ENCODE peak calls at places on chromosome 17, in nine cellular contexts. R is upper lobe of right lung; D is epithelial cell of prostate; Z is IMR-90; M is pancreas; J is ureter; T is stimulated activated naive B cell treated with anti-CD40 and anti-IgM and Interleukin-4, amounts not matched to agents 10 μg/mL and 1 μg/mL and 100 μg/mL, for 72 hours; Y is activated gamma-delta T cell treated with anti-CD3 and anti-CD28 coated beads, Interleukin-2, amount 50 U/mL, for 16 hours; S is non-pigmented ciliary epithelial cell. L is an unnamed sample.

GRCh38 chr17:45101546-45101882 is 30.8 kb downstream of the PLCD3 start:
- DNase-seq in R (no peak), D (no peak), Z (no peak), M (no peak), J (no peak), T (no peak), Y (no peak), S (no peak), L (no peak)

GRCh38 chr17:78300962-78301820 is 58.7 kb downstream of the SOCS3 start:
- DNase-seq in R (no peak), D (peak; percentile 24), Z (no peak), M (no peak), J (no peak), T (no peak), Y (no peak), S (no peak), L (no peak)

GRCh38 chr17:42881768-42882565 is 18.6 kb upstream of the G6PC1 start:
- DNase-seq in R (no peak), D (no peak), Z (no peak), M (no peak), J (no peak), T (no peak), Y (no peak), S (no peak), L (no peak)

GRCh38 chr17:3590231-3590630 is 19.0 kb downstream of the TRPV1 start:
- DNase-seq in R (no peak), D (no peak), Z (no peak), M (no peak), J (no peak), T (no peak), Y (no peak), S (no peak), L (no peak)

GRCh38 chr17:81902023-81902652 is at the start of gene NPB:
- DNase-seq in R (peak; percentile 68), D (no peak), Z (no peak), M (no peak), J (no peak), T (no peak), Y (no peak), S (no peak), L (no peak)

GRCh38 chr17:39872700-39873099 is 4.7 kb downstream of the ZPBP2 start:
- DNase-seq in R (no peak), D (no peak), Z (peak; percentile 31), M (no peak), J (no peak), T (no peak), Y (no peak), S (no peak), L (no peak)

GRCh38 chr17:53765609-53766008 is 57.1 kb upstream of the KIF2B start:
- DNase-seq in R (no peak), D (no peak), Z (no peak), M (no peak), J (no peak), T (no peak), Y (no peak), S (no peak), L (no peak)

GRCh38 chr17:373616-374225 is 21.1 kb upstream of the RPH3AL start:
- DNase-seq in R (peak; percentile 20), D (peak; percentile 20), Z (no peak), M (no peak), J (no peak), T (no peak), Y (no peak), S (no peak), L (no peak)

GRCh38 chr17:49572226-49572625 is 3.4 kb upstream of the NXPH3 start:
- DNase-seq in R (peak; percentile 43), D (no peak), Z (no peak), M (no peak), J (no peak), T (no peak), Y (no peak), S (no peak), L (no peak)